ENCODE peak calls at places on chromosomes 1 and 21, in nine cellular contexts. I is CD4-positive, alpha-beta memory T cell; L is CD8-positive, alpha-beta T cell; H is esophagus squamous epithelium; G is Karpas-422; X is dorsolateral prefrontal cortex; B is heart left ventricle; A is thoracic aorta; W is aorta. E is an unnamed sample.

GRCh38 chr1:201955750-201956143 is 444 bp downstream of the TIMM17A start:
- DNase-seq in I (no peak), L (no peak), H (no peak), G (no peak), X (no peak), B (no peak), A (no peak), W (no peak), E (no peak)

GRCh38 chr1:47444578-47445465 is 7.0 kb downstream of the FOXD2 start:
- DNase-seq in I (peak; percentile 35), L (peak; percentile 62), H (no peak), G (peak; percentile 52), X (no peak), B (peak; percentile 27), A (no peak), W (no peak), E (peak; percentile 11)

GRCh38 chr1:119327066-119327435 is 41.5 kb upstream of the HAO2 start:
- DNase-seq in I (no peak), L (no peak), H (no peak), G (no peak), X (no peak), B (no peak), A (no peak), W (no peak), E (no peak)

GRCh38 chr1:172089768-172090510 is 248.6 kb downstream of the DNM3 start:
- DNase-seq in I (peak; percentile 52), L (peak; percentile 69), H (no peak), G (peak; percentile 58), X (no peak), B (peak; percentile 43), A (no peak), W (peak; percentile 58), E (peak; percentile 68)

GRCh38 chr1:113226118-113226517 is 153.1 kb downstream of the LRIG2 start:
- DNase-seq in I (no peak), L (no peak), H (no peak), G (no peak), X (peak; percentile 38), B (no peak), A (peak; percentile 5), W (peak; percentile 51), E (no peak)

GRCh38 chr1:235504122-235504493 is at the start of gene B3GALNT2:
- DNase-seq in I (no peak), L (no peak), H (no peak), G (no peak), X (no peak), B (no peak), A (no peak), W (no peak), E (no peak)

GRCh38 chr21:30984897-30985296 is 53.4 kb downstream of the KRTAP19-8 start:
- DNase-seq in I (no peak), L (no peak), H (no peak), G (no peak), X (no peak), B (no peak), A (no peak), W (no peak), E (no peak)

GRCh38 chr21:45256021-45256911 is 31.4 kb downstream of the POFUT2 start:
- DNase-seq in I (no peak), L (peak; percentile 46), H (no peak), G (no peak), X (no peak), B (no peak), A (no peak), W (no peak), E (no peak)

GRCh38 chr21:36163780-36164426 is 7.3 kb downstream of the DOP1B start:
- DNase-seq in I (no peak), L (no peak), H (no peak), G (no peak), X (no peak), B (no peak), A (no peak), W (no peak), E (no peak)

GRCh38 chr1:40708750-40709099 is 17.2 kb downstream of the NFYC start:
- DNase-seq in I (peak; percentile 80), L (no peak), H (no peak), G (peak; percentile 94), X (no peak), B (no peak), A (no peak), W (no peak), E (peak; percentile 87)

GRCh38 chr1:201587729-201588128 is 48.8 kb downstream of the NAV1 start:
- DNase-seq in I (no peak), L (no peak), H (no peak), G (no peak), X (no peak), B (no peak), A (no peak), W (no peak), E (no peak)

GRCh38 chr1:39800471-39800835 is 11.8 kb upstream of the BMP8B start:
- DNase-seq in I (no peak), L (no peak), H (no peak), G (no peak), X (no peak), B (no peak), A (no peak), W (no peak), E (peak; percentile 86)

GRCh38 chr1:227449051-227449450 is 114.3 kb upstream of the ZNF678 start:
- DNase-seq in I (peak; percentile 4), L (no peak), H (no peak), G (peak; percentile 80), X (no peak), B (no peak), A (no peak), W (no peak), E (peak; percentile 31)

GRCh38 chr1:118481091-118481490 is 296.1 kb upstream of the SPAG17 start:
- DNase-seq in I (no peak), L (no peak), H (no peak), G (no peak), X (no peak), B (no peak), A (no peak), W (no peak), E (no peak)

GRCh38 chr1:20372676-20373075 is 82.0 kb downstream of the VWA5B1 start:
- DNase-seq in I (no peak), L (no peak), H (no peak), G (no peak), X (no peak), B (no peak), A (no peak), W (no peak), E (no peak)

GRCh38 chr1:20371411-20371810 is 80.7 kb downstream of the VWA5B1 start:
- DNase-seq in I (no peak), L (no peak), H (no peak), G (no peak), X (no peak), B (no peak), A (no peak), W (no peak), E (no peak)

GRCh38 chr1:20371883-20372282 is 81.2 kb downstream of the VWA5B1 start:
- DNase-seq in I (no peak), L (no peak), H (no peak), G (no peak), X (no peak), B (no peak), A (no peak), W (no peak), E (no peak)

GRCh38 chr1:20373764-20374163 is 83.1 kb downstream of the VWA5B1 start:
- DNase-seq in I (no peak), L (no peak), H (no peak), G (no peak), X (no peak), B (no peak), A (no peak), W (no peak), E (no peak)

GRCh38 chr1:20373286-20373685 is 82.6 kb downstream of the VWA5B1 start:
- DNase-seq in I (no peak), L (no peak), H (no peak), G (no peak), X (no peak), B (no peak), A (no peak), W (no peak), E (no peak)
- H3K27me3 ChIP-seq in I (peaks cover 4% of the 10 kb centered on the region), L (no peaks in the 10 kb centered on the region), H (no peaks in the 10 kb centered on the region), G (peaks cover 3% of the 10 kb centered on the region), X (no peaks in the 10 kb centered on the region), B (peaks cover 8% of the 10 kb centered on the region), A (peaks cover 7% of the 10 kb centered on the region), W (no peaks in the 10 kb centered on the region), E (peaks cover 3% of the 10 kb centered on the region)

DNA sequence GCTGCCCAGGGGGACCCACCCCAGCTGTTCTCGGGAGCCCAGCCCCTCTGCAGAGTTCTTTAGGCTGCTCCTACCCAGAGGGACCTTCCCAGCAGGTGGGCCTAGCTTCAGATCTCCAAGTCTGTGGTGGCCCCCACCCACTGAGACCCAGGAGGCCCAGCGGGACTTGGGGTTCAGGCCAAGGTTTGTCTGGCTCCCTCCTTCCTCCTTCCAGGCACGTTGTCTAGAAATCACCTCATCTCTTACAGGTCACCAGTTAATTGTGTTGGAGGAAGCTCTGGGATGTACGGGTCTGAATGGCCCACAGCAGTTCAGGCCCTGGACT is 11.4 kb upstream of the C1orf174 start:
- DNase-seq in I (no peak), L (no peak), H (no peak), G (no peak), X (no peak), B (no peak), A (no peak), W (no peak), E (no peak)
- H3K4me3 ChIP-seq in I (no peak overlapping the region), L (no peak overlapping the region), H (no peak overlapping the region), G (peak overlapping the region; percentile 65), X (no peak overlapping the region), B (no peak overlapping the region), A (no peak overlapping the region), W (no peak overlapping the region), E (no peak overlapping the region)

DNA sequence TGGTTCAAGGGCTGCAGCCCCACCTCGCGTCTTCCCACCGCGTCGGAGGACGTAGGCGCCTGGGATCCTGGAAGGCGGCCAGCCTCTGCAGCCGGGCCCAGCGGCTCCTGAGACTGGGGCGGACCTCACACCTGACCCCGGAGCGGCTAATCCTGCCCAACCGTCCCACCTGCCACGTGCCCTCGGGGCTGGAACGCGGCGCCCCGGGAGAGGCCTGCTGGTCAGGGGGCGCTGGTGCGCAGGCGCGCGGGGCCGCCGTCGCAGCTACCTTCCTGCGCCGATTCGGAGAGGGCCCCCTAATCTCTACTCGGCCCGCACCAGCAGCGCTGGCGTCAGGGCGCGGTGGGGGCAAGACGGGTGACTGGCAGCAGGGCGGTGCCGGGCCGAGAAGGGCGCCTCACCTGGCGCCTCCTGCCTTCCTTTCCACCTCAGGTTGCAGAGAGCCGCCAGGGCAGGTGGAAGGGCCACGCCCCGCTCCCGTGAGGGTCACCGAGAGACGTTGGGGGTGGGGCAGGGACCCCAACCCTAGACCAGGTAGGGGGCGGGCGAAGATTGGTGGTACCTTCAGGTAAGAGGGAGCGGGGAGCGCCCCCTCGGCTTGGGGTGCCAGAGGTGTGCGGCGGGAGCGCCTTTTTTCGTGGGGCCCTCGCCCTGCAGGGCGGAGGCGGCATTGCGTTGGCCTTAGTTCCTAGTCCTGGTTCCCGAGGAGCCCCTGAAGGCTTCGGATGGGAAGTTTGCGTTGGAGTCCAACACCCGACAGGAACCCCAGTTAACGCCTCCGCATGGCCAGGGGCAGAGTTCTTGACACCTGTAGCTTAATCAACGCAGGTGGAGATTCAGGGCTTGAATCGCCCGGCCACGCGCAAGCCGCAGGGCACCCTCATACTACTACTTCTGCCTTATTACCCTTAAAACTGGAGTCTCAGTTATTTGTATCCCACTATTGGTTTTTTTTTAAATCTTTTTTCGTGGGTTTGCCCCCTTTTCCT is at the start of gene TDRD5:
- DNase-seq in I (no peak), L (no peak), H (no peak), G (no peak), X (no peak), B (no peak), A (no peak), W (no peak), E (no peak)
- H3K27me3 ChIP-seq in I (peaks cover 5% of the 10 kb centered on the region), L (no peaks in the 10 kb centered on the region), H (no peaks in the 10 kb centered on the region), G (no peaks in the 10 kb centered on the region), X (peaks cover 15% of the 10 kb centered on the region), B (peaks cover 20% of the 10 kb centered on the region), A (peaks cover 9% of the 10 kb centered on the region), W (no peaks in the 10 kb centered on the region), E (no peaks in the 10 kb centered on the region)

GRCh38 chr1:26224606-26225005 is 9.4 kb upstream of the CEP85 start:
- DNase-seq in I (no peak), L (no peak), H (no peak), G (no peak), X (no peak), B (no peak), A (no peak), W (no peak), E (no peak)
- H3K4me3 ChIP-seq in I (no peak overlapping the region), L (peak overlapping the region; percentile 44), H (peak overlapping the region; percentile 58), G (no peak overlapping the region), X (peak overlapping the region; percentile 62), B (peak overlapping the region; percentile 57), A (no peak overlapping the region), W (no peak overlapping the region), E (no peak overlapping the region)